ENCODE peak calls at places on chromosome 16, in four cellular contexts. W is IMR-90, C is H1, H is H9. J is an unnamed sample.

GRCh38 chr16:60914334-60914733 is 1121.9 kb downstream of the CDH8 start:
- DNase-seq in W (no peak), C (no peak), H (no peak), J (no peak)

GRCh38 chr16:70740174-70740918 is 54.5 kb upstream of the MTSS2 start:
- DNase-seq in W (no peak), C (no peak), H (no peak), J (no peak)

GRCh38 chr16:16048904-16049582 is 99.6 kb downstream of the ABCC1 start:
- DNase-seq in W (no peak), C (no peak), H (no peak), J (peak)

GRCh38 chr16:20799599-20799998 is 6.7 kb downstream of the ERI2 start:
- DNase-seq in W (peak), C (no peak), H (no peak), J (no peak)

GRCh38 chr16:12021578-12022265 is 45.2 kb downstream of the SNX29 start:
- DNase-seq in W (no peak), C (no peak), H (no peak), J (no peak)

GRCh38 chr16:84821728-84822676 is 2.2 kb downstream of the CRISPLD2 start:
- DNase-seq in W (no peak), C (no peak), H (no peak), J (no peak)

GRCh38 chr16:71855937-71856662 is 10.3 kb downstream of the ATXN1L start:
- DNase-seq in W (no peak), C (no peak), H (no peak), J (no peak)

GRCh38 chr16:75120253-75120652 is 3.7 kb upstream of the LDHD start:
- DNase-seq in W (no peak), C (no peak), H (no peak), J (no peak)

GRCh38 chr16:27273670-27274522 is 5.3 kb upstream of the NSMCE1 start:
- DNase-seq in W (peak), C (no peak), H (no peak), J (no peak)

GRCh38 chr16:31107465-31107867 is 720 bp upstream of the BCKDK start:
- DNase-seq in W (no peak), C (no peak), H (no peak), J (no peak)

GRCh38 chr16:73172621-73173312 is 124.8 kb upstream of the ZFHX3 start:
- DNase-seq in W (peak), C (no peak), H (peak), J (peak)

GRCh38 chr16:17397499-17397891 is 73.3 kb downstream of the XYLT1 start:
- DNase-seq in W (peak), C (no peak), H (no peak), J (no peak)

GRCh38 chr16:78608305-78608776 is 508.9 kb downstream of the WWOX start:
- DNase-seq in W (no peak), C (no peak), H (no peak), J (peak)

GRCh38 chr16:20851601-20852000 is 45.3 kb downstream of the REXO5 start:
- DNase-seq in W (peak), C (no peak), H (no peak), J (no peak)

GRCh38 chr16:19777061-19777460 is 59.0 kb downstream of the IQCK start:
- DNase-seq in W (no peak), C (no peak), H (no peak), J (no peak)

GRCh38 chr16:73864868-73865267 is 431.7 kb upstream of the PSMD7 start:
- DNase-seq in W (no peak), C (no peak), H (no peak), J (no peak)

GRCh38 chr16:27320261-27321012 is 6.7 kb downstream of the IL4R start:
- DNase-seq in W (no peak), C (no peak), H (no peak), J (no peak)

GRCh38 chr16:75860654-75861053 is 134.4 kb upstream of the CPHXL start:
- DNase-seq in W (no peak), C (no peak), H (no peak), J (peak)

GRCh38 chr16:82043680-82044584 is 8.9 kb downstream of the HSD17B2 start:
- DNase-seq in W (peak), C (no peak), H (no peak), J (no peak)

GRCh38 chr16:31177136-31177535 is 2.8 kb upstream of the FUS start:
- DNase-seq in W (peak), C (no peak), H (no peak), J (no peak)

GRCh38 chr16:88549671-88550643 is 20.2 kb upstream of the ZC3H18 start:
- DNase-seq in W (no peak), C (no peak), H (no peak), J (no peak)

GRCh38 chr16:20073203-20074088 is at the start of gene GPR139:
- DNase-seq in W (no peak), C (no peak), H (peak), J (no peak)

GRCh38 chr16:86372193-86372592 is 138.1 kb upstream of the FOXF1 start:
- DNase-seq in W (no peak), C (no peak), H (no peak), J (no peak)
- H4K5ac ChIP-seq in W (no peak), C (no peak), H (no peak), J (no peak)

GRCh38 chr16:56907401-56907800 is 24.5 kb upstream of the HERPUD1 start:
- DNase-seq in W (no peak), C (no peak), H (no peak), J (no peak)

GRCh38 chr16:56909484-56910113 is 22.3 kb upstream of the HERPUD1 start:
- DNase-seq in W (no peak), C (no peak), H (no peak), J (no peak)

GRCh38 chr16:56898847-56899246 is 33.1 kb upstream of the HERPUD1 start:
- DNase-seq in W (no peak), C (no peak), H (no peak), J (no peak)

GRCh38 chr16:56903866-56904265 is 28.1 kb upstream of the HERPUD1 start:
- DNase-seq in W (no peak), C (no peak), H (no peak), J (no peak)
- H4K5ac ChIP-seq in W (no peak), C (no peak), H (no peak), J (no peak)

DNA sequence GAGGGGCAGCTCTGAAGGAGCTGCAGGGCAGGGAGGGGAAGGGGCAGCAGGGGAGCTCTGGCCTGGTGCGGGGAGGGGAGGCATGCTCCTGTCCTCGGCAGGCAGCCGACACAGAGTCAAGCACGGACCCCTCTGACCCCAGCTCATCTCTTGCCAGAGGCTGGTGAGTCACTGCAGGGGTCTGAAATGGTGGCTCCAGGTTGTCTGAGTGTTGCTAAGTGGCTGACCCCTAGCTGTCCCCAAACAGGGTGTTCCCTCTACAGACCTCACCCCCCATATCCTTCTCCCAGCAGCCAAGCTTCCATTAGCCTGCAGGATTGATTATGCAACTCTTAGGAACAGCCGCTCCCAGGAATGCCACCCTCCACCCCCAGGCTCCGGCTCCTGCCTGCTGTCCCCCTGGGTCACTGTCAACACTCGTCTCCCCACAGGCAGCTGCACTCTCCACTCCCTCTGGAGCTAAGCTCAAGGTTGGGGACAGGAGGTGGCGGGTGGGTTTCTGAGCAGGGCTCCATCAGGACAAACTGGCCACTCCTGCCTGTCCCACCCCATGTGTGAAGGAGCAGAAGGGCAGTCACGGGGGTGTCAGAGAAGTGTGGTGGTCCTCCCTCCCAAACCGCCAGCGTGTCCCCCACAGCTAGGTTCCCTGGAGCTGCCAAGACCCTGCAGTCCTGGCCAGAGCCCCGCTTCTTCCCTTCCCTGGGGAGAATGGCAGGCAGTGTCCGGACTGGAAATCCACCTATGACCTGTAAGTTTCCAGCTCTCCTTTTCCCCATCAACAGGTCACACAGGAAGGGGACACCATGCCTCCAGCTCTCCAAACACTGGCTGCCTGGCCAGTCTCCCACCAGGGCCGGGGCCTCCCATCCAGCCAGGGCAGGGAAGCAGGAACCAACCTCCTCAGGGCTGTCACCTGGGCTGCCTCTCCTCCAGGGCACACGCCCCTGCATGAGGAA is 1.0 kb downstream of the MYLK3 start:
- DNase-seq in W (no peak), C (no peak), H (peak), J (peak)
- H4K5ac ChIP-seq in W (no peak), C (no peak), H (no peak), J (no peak)

DNA sequence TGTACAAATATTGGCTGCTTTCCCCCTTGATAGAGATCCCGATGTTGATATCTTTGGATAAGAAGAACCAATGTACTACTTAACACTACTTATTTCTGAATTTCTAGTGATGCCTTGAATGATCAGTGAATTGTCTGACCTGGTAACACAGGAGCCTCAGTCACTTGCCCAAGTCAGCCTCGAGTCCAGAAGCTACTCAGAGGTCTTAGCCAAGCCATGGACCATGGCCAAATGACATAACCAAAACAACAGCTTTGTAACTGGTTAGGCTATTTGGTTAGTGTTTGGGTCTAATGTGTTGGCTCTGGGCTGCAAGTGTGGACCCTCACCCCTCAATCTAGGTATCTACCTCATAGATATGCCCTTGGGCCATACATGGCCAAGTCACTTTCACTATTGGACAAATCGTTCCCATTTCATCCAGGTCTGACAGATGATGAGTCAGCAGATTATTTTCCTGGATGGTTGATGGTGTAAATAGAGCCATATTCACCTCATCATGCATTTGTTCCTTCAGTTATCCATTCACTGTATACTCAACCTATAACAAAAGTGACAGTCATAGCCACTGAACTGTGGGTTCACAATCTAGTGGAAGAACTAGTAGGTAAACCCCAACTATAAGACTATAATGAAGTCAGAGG is 3.5 kb downstream of the RBFOX1 start:
- DNase-seq in W (no peak), C (no peak), H (no peak), J (no peak)
- H4K5ac ChIP-seq in W (no peak), C (no peak), H (no peak), J (no peak)

GRCh38 chr16:48101069-48101674 is 54.6 kb downstream of the ABCC12 start:
- DNase-seq in W (no peak), C (no peak), H (no peak), J (no peak)
- H4K5ac ChIP-seq in W (no peak), C (no peak), H (no peak), J (no peak)

DNA sequence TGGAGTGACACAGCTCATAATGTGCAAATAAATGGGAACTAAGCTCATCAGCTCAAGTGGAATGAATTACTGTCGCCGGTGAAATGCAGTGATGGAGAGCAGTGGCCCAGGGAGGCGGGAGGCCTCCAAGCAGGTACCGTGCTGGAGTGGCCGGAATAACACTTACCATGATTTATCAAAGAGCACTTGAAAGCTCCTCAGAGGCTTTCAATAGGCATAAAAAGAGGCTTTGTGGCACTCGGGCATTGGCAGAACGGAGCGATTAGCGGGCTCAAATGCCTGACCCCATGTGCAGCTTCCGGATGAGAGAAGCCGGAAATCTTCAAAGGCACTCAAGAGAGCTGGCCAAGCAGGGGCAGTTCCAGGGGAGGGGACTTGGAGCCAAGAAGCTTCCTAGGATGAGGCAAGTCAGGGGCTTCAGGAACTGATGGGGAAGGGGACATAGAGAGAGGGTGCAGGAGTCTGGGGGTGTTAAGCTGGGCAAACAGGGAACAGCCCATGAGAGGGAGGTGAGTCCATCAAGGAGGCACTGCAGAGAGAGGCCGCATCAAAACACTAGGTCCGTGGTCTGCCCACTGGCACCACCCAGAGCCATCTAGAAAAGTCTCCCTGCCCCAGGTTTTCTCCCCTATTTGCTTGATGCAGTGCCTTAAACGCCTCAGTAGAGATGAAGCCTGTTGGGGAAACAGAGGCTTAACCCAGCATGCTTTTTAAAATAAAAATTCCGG is 144.0 kb upstream of the IRX6 start:
- DNase-seq in W (no peak), C (no peak), H (no peak), J (no peak)
- H4K5ac ChIP-seq in W (no peak), C (no peak), H (no peak), J (no peak)

GRCh38 chr16:914453-914852 is 56.3 kb downstream of the LMF1 start:
- DNase-seq in W (peak), C (no peak), H (no peak), J (peak)

GRCh38 chr16:913817-914440 is 56.9 kb downstream of the LMF1 start:
- DNase-seq in W (no peak), C (no peak), H (no peak), J (no peak)

GRCh38 chr16:912322-912683 is 58.5 kb downstream of the LMF1 start:
- DNase-seq in W (no peak), C (no peak), H (no peak), J (no peak)

GRCh38 chr16:911604-912321 is 59.0 kb downstream of the LMF1 start:
- DNase-seq in W (no peak), C (no peak), H (no peak), J (no peak)

GRCh38 chr16:912684-913613 is 57.8 kb downstream of the LMF1 start:
- DNase-seq in W (no peak), C (no peak), H (no peak), J (no peak)
- H4K5ac ChIP-seq in W (no peak), C (no peak), H (no peak), J (no peak)

GRCh38 chr16:50311891-50312501 is 45.6 kb downstream of the ADCY7 start:
- DNase-seq in W (no peak), C (no peak), H (no peak), J (no peak)

GRCh38 chr16:50311134-50311528 is 44.8 kb downstream of the ADCY7 start:
- DNase-seq in W (no peak), C (no peak), H (no peak), J (no peak)

GRCh38 chr16:50309527-50310307 is 43.4 kb downstream of the ADCY7 start:
- DNase-seq in W (no peak), C (no peak), H (no peak), J (no peak)

GRCh38 chr16:50309156-50309526 is 42.8 kb downstream of the ADCY7 start:
- DNase-seq in W (no peak), C (no peak), H (no peak), J (no peak)

DNA sequence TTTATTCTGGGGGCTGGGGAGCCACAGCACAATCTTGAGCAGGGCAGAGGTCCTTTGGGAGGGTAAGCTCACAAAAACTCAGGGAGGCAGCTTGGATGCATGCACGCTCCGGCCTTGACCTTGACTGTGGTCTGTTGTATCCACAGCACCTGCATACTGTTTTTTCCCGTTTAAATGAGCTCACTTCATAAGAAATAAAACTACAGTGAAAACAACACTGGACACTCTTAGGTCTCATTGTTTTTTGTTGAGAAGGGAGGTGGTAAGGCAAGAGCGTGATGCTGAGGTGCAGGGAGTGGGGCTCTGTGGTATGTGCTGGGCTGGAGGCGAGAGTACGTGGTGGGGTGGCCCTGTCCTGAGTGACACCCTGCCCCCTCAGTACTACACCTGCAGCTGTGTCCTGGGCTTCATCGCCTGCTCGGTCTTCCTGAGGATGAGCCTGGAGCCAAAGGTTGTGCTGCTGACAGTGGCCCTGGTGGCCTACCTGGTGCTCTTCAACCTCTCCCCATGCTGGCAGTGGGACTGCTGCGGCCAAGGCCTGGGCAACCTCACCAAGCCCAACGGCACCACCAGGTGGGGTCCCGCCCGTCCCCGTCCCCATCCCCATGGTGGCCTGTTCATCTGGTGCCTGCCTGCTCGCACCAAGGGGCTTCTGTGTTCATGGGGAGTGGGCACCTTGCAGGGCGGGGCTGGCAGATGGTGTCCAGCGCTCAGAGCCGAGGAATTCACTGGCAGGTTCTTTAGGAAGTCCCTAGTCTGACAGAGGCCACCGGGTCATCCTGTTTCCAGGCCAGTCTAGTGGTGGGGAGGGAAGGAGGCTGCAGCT is 44.2 kb downstream of the ADCY7 start:
- DNase-seq in W (no peak), C (no peak), H (peak), J (no peak)
- H4K5ac ChIP-seq in W (no peak), C (no peak), H (no peak), J (no peak)

GRCh38 chr16:1090620-1091587 is 5.1 kb downstream of the C1QTNF8 start:
- DNase-seq in W (no peak), C (no peak), H (no peak), J (no peak)
- H4K5ac ChIP-seq in W (no peak), C (no peak), H (no peak), J (no peak)

J was measured in mesendoderm.